ENCODE peak calls at places on chromosomes 6 and 20, in five cellular contexts. G, K, Q, A and C are unnamed samples.

GRCh38 chr6:12423852-12424251 is 133.7 kb downstream of the EDN1 start:
- DNase-seq in Q (no peak), K (no peak), A (no peak), G (no peak), C (no peak)

GRCh38 chr20:32966382-32966781 is 37.9 kb downstream of the SUN5 start:
- DNase-seq in Q (peak; percentile 42), G (no peak), A (no peak), K (peak; percentile 56), C (no peak)

GRCh38 chr6:96234476-96234875 is 218.7 kb downstream of the FUT9 start:
- DNase-seq in G (no peak), K (no peak), Q (no peak), A (no peak), C (no peak)

GRCh38 chr20:32474967-32475819 is 109.9 kb downstream of the NOL4L start:
- DNase-seq in K (peak; percentile 99), G (peak; percentile 93), A (no peak), Q (peak; percentile 91), C (peak; percentile 96)

GRCh38 chr6:162459985-162460384 is 267.6 kb downstream of the PRKN start:
- DNase-seq in A (no peak), G (no peak), K (no peak), Q (no peak), C (no peak)

GRCh38 chr6:39004801-39005200 is 43.8 kb upstream of the GLP1R start:
- DNase-seq in G (no peak), Q (no peak), A (no peak), K (no peak), C (no peak)

GRCh38 chr20:9363673-9364072 is 150.7 kb upstream of the LAMP5 start:
- DNase-seq in A (no peak), Q (no peak), G (no peak), K (no peak), C (no peak)

GRCh38 chr6:125519367-125519766 is 217.6 kb upstream of the HDDC2 start:
- DNase-seq in K (no peak), Q (no peak), A (no peak), G (no peak), C (no peak)

GRCh38 chr6:5167501-5167900 is 82.4 kb downstream of the PPP1R3G start:
- DNase-seq in G (no peak), K (no peak), A (no peak), Q (no peak), C (no peak)

GRCh38 chr6:161088676-161089328 is 97.2 kb downstream of the MAP3K4 start:
- DNase-seq in A (no peak), G (no peak), K (no peak), Q (no peak), C (no peak)

GRCh38 chr6:145736854-145737181 is 1.5 kb upstream of the EPM2A start:
- DNase-seq in K (no peak), Q (no peak), A (no peak), G (no peak), C (peak; percentile 14)

GRCh38 chr6:151111670-151112069 is 128.1 kb upstream of the AKAP12 start:
- DNase-seq in A (no peak), Q (no peak), G (no peak), K (no peak), C (no peak)

GRCh38 chr6:34597605-34598353 is 41.6 kb upstream of the SPDEF start:
- DNase-seq in K (no peak), A (no peak), G (no peak), Q (no peak), C (no peak)

GRCh38 chr20:3811421-3812258 is 8.7 kb upstream of the AP5S1 start:
- DNase-seq in G (peak; percentile 98), Q (peak; percentile 100), A (no peak), K (peak; percentile 98), C (peak; percentile 99)

GRCh38 chr6:146551545-146551944 is 7.9 kb downstream of the RAB32 start:
- DNase-seq in K (no peak), A (no peak), Q (no peak), G (no peak), C (no peak)

GRCh38 chr6:92779758-92780157 is 639.6 kb downstream of the EPHA7 start:
- DNase-seq in K (peak; percentile 73), G (peak; percentile 47), A (no peak), Q (no peak), C (no peak)

GRCh38 chr6:160431231-160431630 is 83.1 kb downstream of the SLC22A3 start:
- DNase-seq in A (no peak), Q (no peak), G (no peak), K (no peak), C (peak; percentile 34)

GRCh38 chr20:44736170-44737021 is 9.3 kb upstream of the KCNK15 start:
- DNase-seq in Q (no peak), A (no peak), K (no peak), G (no peak), C (no peak)

GRCh38 chr6:144895890-144896289 is 610.8 kb downstream of the UTRN start:
- DNase-seq in A (no peak), G (no peak), K (no peak), Q (no peak), C (no peak)

GRCh38 chr6:37669887-37670437 is 27.7 kb downstream of the MDGA1 start:
- DNase-seq in A (no peak), G (no peak), K (no peak), Q (no peak), C (no peak)

GRCh38 chr6:158717341-158718328 is 67.8 kb downstream of the SYTL3 start:
- DNase-seq in Q (peak; percentile 48), G (no peak), K (no peak), A (peak; percentile 59), C (no peak)

GRCh38 chr6:19333936-19334335 is 503.2 kb upstream of the ID4 start:
- DNase-seq in K (no peak), A (no peak), G (no peak), Q (no peak), C (no peak)

GRCh38 chr20:41697861-41698559 is 79.8 kb upstream of the CHD6 start:
- DNase-seq in Q (no peak), K (no peak), A (no peak), G (no peak), C (no peak)

GRCh38 chr6:34383171-34383631 is 9.3 kb downstream of the NUDT3 start:
- DNase-seq in K (no peak), Q (no peak), A (no peak), G (no peak), C (peak; percentile 12)

GRCh38 chr6:2988076-2988425 is 11.6 kb upstream of the NQO2 start:
- DNase-seq in G (no peak), Q (no peak), A (no peak), K (no peak), C (no peak)

GRCh38 chr6:40755046-40755681 is 168.0 kb upstream of the LRFN2 start:
- DNase-seq in K (no peak), A (no peak), G (no peak), Q (no peak), C (no peak)

GRCh38 chr6:71855406-71855805 is 30.9 kb upstream of the RIMS1 start:
- DNase-seq in K (no peak), G (no peak), Q (no peak), A (no peak), C (no peak)

GRCh38 chr6:2850480-2851150 is 9.0 kb upstream of the SERPINB1 start:
- DNase-seq in Q (no peak), K (no peak), G (no peak), A (no peak), C (no peak)

GRCh38 chr6:31834704-31835375 is 7.3 kb downstream of the HSPA1B start:
- DNase-seq in Q (peak; percentile 87), K (peak; percentile 61), G (peak; percentile 83), A (no peak), C (peak; percentile 86)

DNA sequence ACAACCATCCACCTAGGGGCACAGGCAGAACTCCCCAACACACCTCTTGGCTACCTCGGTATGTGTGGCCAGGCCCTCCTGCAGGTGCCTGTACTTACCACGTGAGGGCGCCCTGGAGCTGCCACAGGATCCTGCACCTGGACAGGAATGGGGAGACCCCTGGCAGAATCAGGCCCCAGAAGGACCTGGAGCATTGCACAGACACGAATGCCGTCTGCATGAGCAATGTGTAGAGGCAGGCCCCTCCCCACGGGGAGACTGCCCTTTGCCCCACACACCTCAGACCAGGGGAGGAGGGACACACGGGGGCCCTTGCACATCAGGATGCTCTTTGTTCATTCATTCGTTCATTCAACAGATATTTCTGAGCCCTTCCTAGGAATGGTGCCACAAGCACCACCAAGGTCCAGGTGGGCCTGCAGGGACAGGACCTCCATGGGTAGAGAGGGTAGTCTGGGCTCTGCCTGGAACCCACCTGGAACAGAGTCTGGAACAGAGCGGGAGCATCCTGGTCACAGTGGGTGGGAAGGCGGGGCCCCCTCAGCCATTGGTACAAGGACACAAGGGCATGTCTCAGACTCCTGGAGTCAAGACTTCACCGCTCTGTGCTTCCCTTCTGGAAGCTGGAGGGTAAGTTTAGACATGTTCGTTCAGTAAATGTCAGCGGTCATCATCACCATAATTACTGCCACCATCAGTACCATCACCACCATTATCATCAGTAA is 32.3 kb downstream of the YTHDF1 start:
- DNase-seq in Q (no peak), A (no peak), K (no peak), G (peak; percentile 62), C (peak; percentile 52)
- TF ChIP-seq CTCF in Q (peak; percentile 30), A (peak; percentile 94), K (peak; percentile 98), G (peak; percentile 76), C (peak; percentile 79)

DNA sequence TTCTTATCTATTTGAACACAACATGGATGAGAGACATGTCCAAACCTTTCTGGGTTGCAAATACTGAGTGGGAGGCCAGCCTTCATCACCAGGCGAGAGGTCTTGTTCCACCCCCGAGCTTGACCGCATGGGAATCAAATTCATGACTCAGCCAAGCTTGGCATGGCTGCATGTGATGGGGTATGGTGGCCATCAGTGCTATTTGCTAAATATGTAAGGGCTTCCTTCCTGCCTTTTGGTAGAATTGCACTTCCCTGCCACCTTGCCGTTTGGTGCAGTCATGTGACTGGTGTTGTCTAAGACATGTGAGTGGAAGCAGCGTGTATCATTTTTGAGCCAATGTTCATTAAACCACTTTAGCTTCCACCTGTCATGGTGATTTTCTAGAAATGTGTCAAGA is 508.9 kb upstream of the SULF2 start:
- DNase-seq in A (no peak), G (no peak), Q (no peak), K (no peak), C (no peak)
- H3K4me1 ChIP-seq in A (no peaks in the 10 kb centered on the region), G (peaks cover 25% of the 10 kb centered on the region), Q (no peaks in the 10 kb centered on the region), K (peaks cover 41% of the 10 kb centered on the region), C (no peaks in the 10 kb centered on the region)

GRCh38 chr6:169763881-169764280 is 12.5 kb downstream of the ERMARD start:
- DNase-seq in A (no peak), Q (no peak), K (no peak), G (no peak), C (no peak)
- H3K36me3 ChIP-seq in A (peaks cover 3% of the 10 kb centered on the region), Q (peaks cover 38% of the 10 kb centered on the region), K (peaks cover 93% of the 10 kb centered on the region), G (peaks cover 91% of the 10 kb centered on the region), C (no peaks in the 10 kb centered on the region)

GRCh38 chr6:142045380-142046270 is 87.1 kb upstream of the GJE1 start:
- DNase-seq in A (no peak), K (no peak), Q (no peak), G (no peak), C (no peak)
- TF ChIP-seq CTCF in A (no peak), K (peak; percentile 77), Q (peak; percentile 28), G (no peak), C (no peak)